ENCODE peak calls at places on chromosomes 12 and 14, in four cellular contexts. X is K562, Z is GM12878, H is H1. U is an unnamed sample.

GRCh38 chr14:97707603-97708002 is 910.4 kb downstream of the VRK1 start:
- DNase-seq in X (no peak), Z (peak), H (no peak), U (no peak)

GRCh38 chr14:34649344-34649743 is 19.4 kb upstream of the SNX6 start:
- DNase-seq in X (no peak), Z (no peak), H (no peak), U (no peak)

GRCh38 chr14:64702493-64703392 is 1.5 kb upstream of the PLEKHG3 start:
- DNase-seq in X (no peak), Z (no peak), H (peak), U (no peak)

GRCh38 chr12:48973992-48974673 is 2.6 kb upstream of the WNT10B start:
- DNase-seq in X (peak), Z (no peak), H (peak), U (no peak)

GRCh38 chr12:91718326-91718725 is 427.3 kb downstream of the BTG1 start:
- DNase-seq in X (no peak), Z (no peak), H (no peak), U (no peak)

GRCh38 chr12:109932878-109933503 is 32.9 kb downstream of the TCHP start:
- DNase-seq in X (no peak), Z (no peak), H (no peak), U (no peak)

GRCh38 chr12:30896461-30896860 is 30.1 kb upstream of the TSPAN11 start:
- DNase-seq in X (no peak), Z (no peak), H (no peak), U (no peak)

GRCh38 chr12:98840325-98840724 is 195.2 kb downstream of the APAF1 start:
- DNase-seq in X (no peak), Z (no peak), H (no peak), U (no peak)

GRCh38 chr12:54596526-54596946 is 8.1 kb upstream of the PPP1R1A start:
- DNase-seq in X (peak), Z (no peak), H (peak), U (peak)

GRCh38 chr12:51825216-51825615 is 23.3 kb downstream of the FIGNL2 start:
- DNase-seq in X (no peak), Z (no peak), H (no peak), U (no peak)

GRCh38 chr12:51822956-51823355 is 25.6 kb downstream of the FIGNL2 start:
- DNase-seq in X (no peak), Z (no peak), H (no peak), U (no peak)

GRCh38 chr12:51821423-51822260 is 26.9 kb downstream of the FIGNL2 start:
- DNase-seq in X (no peak), Z (no peak), H (peak), U (no peak)

GRCh38 chr12:51822261-51822616 is 26.3 kb downstream of the FIGNL2 start:
- DNase-seq in X (no peak), Z (no peak), H (no peak), U (no peak)

DNA sequence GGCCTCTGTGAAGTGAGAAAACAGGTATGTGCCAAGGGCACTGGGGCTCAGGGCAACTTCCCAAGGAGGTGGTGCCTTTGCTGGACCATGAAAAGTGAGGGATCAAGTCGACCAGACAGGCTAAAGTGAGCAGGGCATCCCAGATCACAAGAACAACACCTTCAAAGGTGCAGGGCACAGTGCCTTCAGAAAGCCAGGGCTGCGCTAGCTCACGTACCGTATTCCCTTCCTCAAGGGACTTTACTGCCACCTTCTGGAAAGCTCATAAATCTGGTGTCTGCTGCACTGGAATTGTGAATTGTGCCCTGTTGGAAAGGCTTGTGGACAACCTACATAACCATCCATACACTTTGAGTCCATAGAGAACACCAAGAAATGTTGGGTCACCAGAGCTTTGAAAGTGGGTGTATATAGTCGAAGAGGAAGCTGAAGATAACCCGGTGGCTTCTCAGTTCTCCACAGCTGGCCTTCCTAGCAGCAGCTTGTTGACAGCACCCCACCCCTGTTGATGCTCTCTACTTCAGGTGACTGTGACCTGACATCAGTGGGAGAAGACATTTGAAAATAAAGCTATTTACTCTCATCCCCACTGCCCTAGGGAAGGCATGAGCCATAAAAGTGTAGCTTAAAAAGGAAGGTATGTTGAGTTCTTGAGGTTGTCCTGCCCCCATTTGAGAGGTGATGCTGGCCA is 24.5 kb downstream of the FIGNL2 start:
- DNase-seq in X (no peak), Z (no peak), H (no peak), U (peak)
- TF ChIP-seq ZNF274 in X (no peak), Z (no peak), H (no peak), U (no peak)

DNA sequence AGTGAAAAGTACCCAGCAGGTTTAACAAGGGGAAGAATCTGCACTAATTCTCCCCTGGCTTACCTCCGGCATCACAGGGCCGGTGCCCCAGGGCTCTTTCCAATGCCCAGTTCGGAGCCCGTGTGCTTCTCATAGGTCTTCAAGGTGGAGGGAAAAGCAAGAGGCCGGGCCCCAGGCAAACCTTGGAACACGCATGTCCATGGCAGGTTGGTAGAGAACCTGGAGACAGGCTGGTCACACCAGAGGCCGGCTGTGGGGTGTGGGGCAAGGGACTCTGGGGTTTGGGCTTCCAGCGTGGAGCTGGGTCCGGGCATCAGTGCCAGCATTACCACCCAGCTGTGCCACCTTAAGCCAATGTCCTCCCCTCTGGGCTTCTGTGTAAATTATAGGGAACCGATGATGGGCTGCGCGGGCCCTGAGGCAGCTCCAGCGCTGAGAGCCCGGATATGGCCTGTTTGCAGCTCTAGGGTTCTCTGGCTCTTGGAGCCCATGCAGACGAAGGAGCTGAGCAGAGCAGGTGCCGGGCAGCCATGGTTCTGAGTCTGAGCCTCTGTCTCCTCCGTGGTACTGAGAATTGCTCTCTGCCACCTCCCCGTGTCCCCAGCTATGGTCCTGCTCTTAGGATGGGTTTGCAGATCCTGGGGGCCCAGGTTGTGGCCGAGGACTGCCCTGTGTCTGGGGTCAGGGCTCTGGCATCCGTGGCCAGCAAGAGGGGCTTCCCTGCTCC is 197.0 kb upstream of the C14orf180 start:
- DNase-seq in X (no peak), Z (no peak), H (no peak), U (no peak)
- TF ChIP-seq CEBPB in X (no peak), Z (no peak), H (no peak), U (no peak)

GRCh38 chr12:6336079-6336858 is 5.6 kb downstream of the TNFRSF1A start:
- DNase-seq in X (peak), Z (no peak), H (peak), U (peak)

GRCh38 chr12:6333566-6333965 is 8.3 kb downstream of the TNFRSF1A start:
- DNase-seq in X (no peak), Z (no peak), H (no peak), U (no peak)

GRCh38 chr12:6334359-6334758 is 7.5 kb downstream of the TNFRSF1A start:
- DNase-seq in X (no peak), Z (no peak), H (no peak), U (no peak)

GRCh38 chr12:6335451-6336078 is 6.3 kb downstream of the TNFRSF1A start:
- DNase-seq in X (peak), Z (peak), H (peak), U (peak)

DNA sequence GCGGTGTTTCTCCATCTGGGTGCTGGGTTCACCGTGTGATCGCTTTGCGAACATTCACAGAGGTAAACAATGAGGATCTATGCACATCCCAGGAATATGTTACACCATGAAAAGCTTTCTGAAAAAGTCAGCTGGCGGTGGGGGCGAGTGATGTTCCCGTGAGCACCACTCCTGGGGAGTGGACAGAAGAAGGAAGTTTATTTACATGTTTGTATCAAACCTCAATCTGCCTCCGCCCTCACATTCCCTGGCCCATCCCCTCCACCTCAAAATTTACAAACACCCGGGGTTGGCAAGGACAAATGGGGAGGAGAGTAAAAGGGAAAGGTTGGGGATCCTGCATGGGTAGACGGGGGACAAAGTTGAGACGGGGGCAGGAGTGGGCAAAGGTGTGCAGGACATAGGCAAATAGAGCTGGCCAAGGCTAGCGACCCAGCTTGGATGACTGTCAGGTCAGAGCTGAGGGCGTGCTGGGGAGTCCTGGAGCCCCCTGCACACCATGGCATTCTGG is 6.9 kb downstream of the TNFRSF1A start:
- DNase-seq in X (no peak), Z (no peak), H (no peak), U (no peak)
- TF ChIP-seq USF2 in X (no peak), Z (no peak), H (no peak), U (no peak)

GRCh38 chr12:42103155-42103554 is 41.5 kb downstream of the GXYLT1 start:
- DNase-seq in X (no peak), Z (no peak), H (no peak), U (no peak)

GRCh38 chr12:42102720-42103119 is 42.0 kb downstream of the GXYLT1 start:
- DNase-seq in X (no peak), Z (no peak), H (no peak), U (no peak)

GRCh38 chr12:42094277-42094676 is 50.4 kb downstream of the GXYLT1 start:
- DNase-seq in X (no peak), Z (no peak), H (no peak), U (no peak)

GRCh38 chr12:42099433-42099832 is 45.2 kb downstream of the GXYLT1 start:
- DNase-seq in X (no peak), Z (no peak), H (no peak), U (no peak)

GRCh38 chr12:42097971-42098370 is 46.7 kb downstream of the GXYLT1 start:
- DNase-seq in X (no peak), Z (peak), H (no peak), U (no peak)
- TF ChIP-seq ZNF274 in X (no peak), Z (no peak), H (no peak), U (no peak)

DNA sequence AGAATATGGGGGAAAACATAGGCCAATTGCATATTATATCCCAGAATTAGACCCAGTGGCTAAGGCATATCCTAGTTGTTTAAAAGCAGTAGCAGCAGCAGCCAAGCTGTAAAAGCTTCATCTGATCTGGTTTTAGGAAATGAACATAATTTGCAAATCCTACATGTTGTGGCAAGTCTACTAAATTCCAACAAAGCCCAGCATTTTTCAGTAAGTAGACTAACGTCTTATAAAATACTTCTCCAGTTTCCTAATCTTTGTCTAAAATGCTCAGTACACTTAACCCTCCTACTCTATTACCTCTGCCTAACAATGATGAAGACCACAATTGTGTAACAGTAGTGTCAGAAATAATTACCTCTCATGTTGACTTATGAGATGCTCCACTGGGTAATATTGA is 70.9 kb upstream of the RERGL start:
- DNase-seq in X (no peak), Z (no peak), H (no peak), U (no peak)
- TF ChIP-seq CEBPB in X (no peak), Z (no peak), H (no peak), U (no peak)

DNA sequence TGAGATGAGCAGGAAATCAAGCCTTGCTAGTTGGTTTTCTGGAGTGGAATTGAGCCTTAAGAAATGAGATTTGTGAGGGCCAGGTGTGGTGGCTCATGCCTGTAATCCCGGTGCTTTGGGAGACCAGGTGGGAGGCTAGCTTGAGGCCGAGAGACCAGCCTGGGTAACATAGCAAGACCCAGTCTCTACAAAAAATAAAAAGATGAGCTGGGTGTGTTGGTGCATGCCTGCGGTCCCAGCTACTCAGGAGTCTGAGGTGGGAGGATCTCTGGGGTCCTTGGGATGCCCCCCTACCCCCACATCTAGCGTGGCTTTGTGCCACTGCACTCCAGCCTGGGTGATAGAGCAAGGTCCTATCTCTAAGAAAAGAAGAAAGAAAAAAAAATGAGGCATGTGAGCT is 104.2 kb upstream of the RTL1 start:
- DNase-seq in X (no peak), Z (no peak), H (peak), U (no peak)
- TF ChIP-seq USF2 in X (no peak), Z (no peak), H (no peak), U (no peak)

DNA sequence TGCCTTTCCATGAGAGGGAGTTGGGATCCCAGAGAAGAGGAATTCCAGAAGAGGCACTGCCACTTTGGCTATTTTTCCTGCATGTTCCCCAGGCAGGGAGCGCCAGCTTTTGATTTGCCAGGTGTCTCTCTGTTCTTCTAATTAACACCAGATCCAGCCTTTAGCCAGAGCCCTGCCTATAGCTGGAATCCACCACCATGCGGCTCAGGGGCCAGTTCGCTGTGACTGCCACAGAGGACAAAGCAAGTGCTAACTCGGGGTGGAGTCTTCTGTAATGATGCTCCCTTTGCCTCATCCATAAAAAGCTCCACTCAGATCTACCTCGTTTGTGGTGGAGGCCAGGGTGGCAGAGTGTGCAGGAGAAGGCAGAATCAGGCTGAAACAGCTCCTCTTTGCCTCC is 17.9 kb upstream of the CTDSP2 start:
- DNase-seq in X (no peak), Z (no peak), H (no peak), U (no peak)
- TF ChIP-seq ZNF274 in X (no peak), Z (no peak), H (no peak), U (no peak)

DNA sequence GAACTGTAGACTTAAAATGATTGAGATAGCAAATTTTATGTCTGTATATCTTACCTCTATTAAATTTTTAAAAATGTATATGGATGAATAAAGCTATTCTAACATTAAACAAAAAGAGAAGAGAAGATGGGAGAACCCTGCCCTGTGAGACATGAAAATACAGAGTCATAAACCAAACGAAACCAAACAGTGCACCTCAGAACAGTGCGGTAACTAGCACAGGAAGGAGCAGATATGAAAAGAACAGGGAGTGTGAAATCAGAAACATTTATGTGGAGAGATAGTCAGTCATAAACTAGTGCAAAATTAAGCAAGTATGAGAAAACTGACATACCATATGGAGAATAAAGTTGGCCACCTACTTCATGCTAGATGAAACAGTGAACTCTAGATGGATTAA is 135.1 kb downstream of the ERC1 start:
- DNase-seq in X (no peak), Z (no peak), H (no peak), U (no peak)
- TF ChIP-seq CEBPB in X (no peak), Z (no peak), H (no peak), U (no peak)

U was measured in HepG2.